ENCODE peak calls at places on chromosomes 16 and 17, in eight cellular contexts. One of them, this sample, is unnamed.

GRCh38 chr16:80824623-80825364 is 20.4 kb upstream of the CDYL2 start:
- DNase-seq in GM12891: no peak
- DNase-seq in transverse colon: peak
- DNase-seq in K562: peak
- DNase-seq in sigmoid colon: no peak
- DNase-seq in GM12878: peak
- DNase-seq in breast epithelium: no peak
- DNase-seq in suprapubic skin: no peak
- DNase-seq in this sample: no peak

GRCh38 chr17:68238488-68238887 is 9.4 kb upstream of the AMZ2 start:
- DNase-seq in GM12891: no peak
- DNase-seq in transverse colon: no peak
- DNase-seq in K562: no peak
- DNase-seq in sigmoid colon: no peak
- DNase-seq in GM12878: no peak
- DNase-seq in breast epithelium: no peak
- DNase-seq in suprapubic skin: no peak
- DNase-seq in this sample: no peak

GRCh38 chr17:20281860-20282259 is 185.5 kb downstream of the LGALS9B start:
- DNase-seq in GM12891: no peak
- DNase-seq in transverse colon: no peak
- DNase-seq in K562: no peak
- DNase-seq in sigmoid colon: no peak
- DNase-seq in GM12878: no peak
- DNase-seq in breast epithelium: no peak
- DNase-seq in suprapubic skin: no peak
- DNase-seq in this sample: no peak

GRCh38 chr16:4918790-4919210 is 18.1 kb downstream of the PPL start:
- DNase-seq in GM12891: no peak
- DNase-seq in transverse colon: peak
- DNase-seq in K562: no peak
- DNase-seq in sigmoid colon: no peak
- DNase-seq in GM12878: no peak
- DNase-seq in breast epithelium: peak
- DNase-seq in suprapubic skin: no peak
- DNase-seq in this sample: no peak

GRCh38 chr17:7856081-7856791 is 1.1 kb downstream of the NAA38 start:
- DNase-seq in GM12891: no peak
- DNase-seq in transverse colon: peak
- DNase-seq in K562: no peak
- DNase-seq in sigmoid colon: peak
- DNase-seq in GM12878: no peak
- DNase-seq in breast epithelium: peak
- DNase-seq in suprapubic skin: peak
- DNase-seq in this sample: no peak

GRCh38 chr16:77431131-77431670 is 3.6 kb downstream of the ADAMTS18 start:
- DNase-seq in GM12891: no peak
- DNase-seq in transverse colon: no peak
- DNase-seq in K562: no peak
- DNase-seq in sigmoid colon: no peak
- DNase-seq in GM12878: no peak
- DNase-seq in breast epithelium: no peak
- DNase-seq in suprapubic skin: no peak
- DNase-seq in this sample: no peak

GRCh38 chr17:79813826-79814623 is 17.1 kb upstream of the CBX8 start:
- DNase-seq in GM12891: no peak
- DNase-seq in transverse colon: no peak
- DNase-seq in K562: no peak
- DNase-seq in sigmoid colon: no peak
- DNase-seq in GM12878: no peak
- DNase-seq in breast epithelium: no peak
- DNase-seq in suprapubic skin: no peak
- DNase-seq in this sample: no peak

GRCh38 chr16:74691093-74691855 is 9.4 kb downstream of the MLKL start:
- DNase-seq in GM12891: no peak
- DNase-seq in transverse colon: no peak
- DNase-seq in K562: no peak
- DNase-seq in sigmoid colon: no peak
- DNase-seq in GM12878: no peak
- DNase-seq in breast epithelium: no peak
- DNase-seq in suprapubic skin: no peak
- DNase-seq in this sample: no peak

GRCh38 chr16:600781-601180 is 10.9 kb downstream of the RAB40C start:
- DNase-seq in GM12891: no peak
- DNase-seq in transverse colon: no peak
- DNase-seq in K562: no peak
- DNase-seq in sigmoid colon: no peak
- DNase-seq in GM12878: no peak
- DNase-seq in breast epithelium: no peak
- DNase-seq in suprapubic skin: no peak
- DNase-seq in this sample: no peak

GRCh38 chr16:56477096-56477878 is 25.9 kb downstream of the OGFOD1 start:
- DNase-seq in GM12891: no peak
- DNase-seq in transverse colon: no peak
- DNase-seq in K562: peak
- DNase-seq in sigmoid colon: no peak
- DNase-seq in GM12878: no peak
- DNase-seq in breast epithelium: no peak
- DNase-seq in suprapubic skin: no peak
- DNase-seq in this sample: no peak

GRCh38 chr17:55421179-55421934 is at the start of gene MMD:
- DNase-seq in GM12891: peak
- DNase-seq in transverse colon: peak
- DNase-seq in K562: peak
- DNase-seq in sigmoid colon: peak
- DNase-seq in GM12878: no peak
- DNase-seq in breast epithelium: peak
- DNase-seq in suprapubic skin: peak
- DNase-seq in this sample: no peak

GRCh38 chr16:13992976-13993375 is 73.0 kb downstream of the ERCC4 start:
- DNase-seq in GM12891: no peak
- DNase-seq in transverse colon: no peak
- DNase-seq in K562: no peak
- DNase-seq in sigmoid colon: no peak
- DNase-seq in GM12878: no peak
- DNase-seq in breast epithelium: no peak
- DNase-seq in suprapubic skin: no peak
- DNase-seq in this sample: no peak

GRCh38 chr16:3444032-3444388 is 530 bp downstream of the NAA60 start:
- DNase-seq in GM12891: no peak
- DNase-seq in transverse colon: peak
- DNase-seq in K562: no peak
- DNase-seq in sigmoid colon: no peak
- DNase-seq in GM12878: no peak
- DNase-seq in breast epithelium: no peak
- DNase-seq in suprapubic skin: no peak
- DNase-seq in this sample: no peak

GRCh38 chr16:82995927-82996441 is 369.2 kb downstream of the CDH13 start:
- DNase-seq in GM12891: no peak
- DNase-seq in transverse colon: peak
- DNase-seq in K562: no peak
- DNase-seq in sigmoid colon: no peak
- DNase-seq in GM12878: no peak
- DNase-seq in breast epithelium: no peak
- DNase-seq in suprapubic skin: no peak
- DNase-seq in this sample: no peak

GRCh38 chr17:79622201-79622601 is 11.3 kb upstream of the RBFOX3 start:
- DNase-seq in GM12891: no peak
- DNase-seq in transverse colon: peak
- DNase-seq in K562: no peak
- DNase-seq in sigmoid colon: peak
- DNase-seq in GM12878: no peak
- DNase-seq in breast epithelium: no peak
- DNase-seq in suprapubic skin: peak
- DNase-seq in this sample: no peak

GRCh38 chr17:231966-232807 is 50.7 kb upstream of the DOC2B start:
- DNase-seq in GM12891: no peak
- DNase-seq in transverse colon: peak
- DNase-seq in K562: no peak
- DNase-seq in sigmoid colon: peak
- DNase-seq in GM12878: no peak
- DNase-seq in breast epithelium: no peak
- DNase-seq in suprapubic skin: peak
- DNase-seq in this sample: no peak

GRCh38 chr16:69942099-69942491 is 9.0 kb upstream of the CLEC18A start:
- DNase-seq in GM12891: no peak
- DNase-seq in transverse colon: no peak
- DNase-seq in K562: no peak
- DNase-seq in sigmoid colon: no peak
- DNase-seq in GM12878: no peak
- DNase-seq in breast epithelium: no peak
- DNase-seq in suprapubic skin: no peak
- DNase-seq in this sample: no peak

GRCh38 chr16:10579575-10579964 is 828 bp downstream of the EMP2 start:
- DNase-seq in GM12891: no peak
- DNase-seq in transverse colon: no peak
- DNase-seq in K562: no peak
- DNase-seq in sigmoid colon: no peak
- DNase-seq in GM12878: no peak
- DNase-seq in breast epithelium: no peak
- DNase-seq in suprapubic skin: no peak
- DNase-seq in this sample: no peak

GRCh38 chr17:48639982-48640857 is 14.1 kb upstream of the HOXB9 start:
- DNase-seq in GM12891: no peak
- DNase-seq in transverse colon: no peak
- DNase-seq in K562: no peak
- DNase-seq in sigmoid colon: peak
- DNase-seq in GM12878: no peak
- DNase-seq in breast epithelium: no peak
- DNase-seq in suprapubic skin: no peak
- DNase-seq in this sample: no peak

GRCh38 chr17:35315283-35315682 is 58.1 kb downstream of the SLFN11 start:
- DNase-seq in GM12891: no peak
- DNase-seq in transverse colon: no peak
- DNase-seq in K562: no peak
- DNase-seq in sigmoid colon: no peak
- DNase-seq in GM12878: no peak
- DNase-seq in breast epithelium: no peak
- DNase-seq in suprapubic skin: no peak
- DNase-seq in this sample: no peak

GRCh38 chr16:87587636-87588035 is 14.7 kb upstream of the JPH3 start:
- DNase-seq in GM12891: no peak
- DNase-seq in transverse colon: no peak
- DNase-seq in K562: peak
- DNase-seq in sigmoid colon: no peak
- DNase-seq in GM12878: no peak
- DNase-seq in breast epithelium: no peak
- DNase-seq in suprapubic skin: no peak
- DNase-seq in this sample: no peak

DNA sequence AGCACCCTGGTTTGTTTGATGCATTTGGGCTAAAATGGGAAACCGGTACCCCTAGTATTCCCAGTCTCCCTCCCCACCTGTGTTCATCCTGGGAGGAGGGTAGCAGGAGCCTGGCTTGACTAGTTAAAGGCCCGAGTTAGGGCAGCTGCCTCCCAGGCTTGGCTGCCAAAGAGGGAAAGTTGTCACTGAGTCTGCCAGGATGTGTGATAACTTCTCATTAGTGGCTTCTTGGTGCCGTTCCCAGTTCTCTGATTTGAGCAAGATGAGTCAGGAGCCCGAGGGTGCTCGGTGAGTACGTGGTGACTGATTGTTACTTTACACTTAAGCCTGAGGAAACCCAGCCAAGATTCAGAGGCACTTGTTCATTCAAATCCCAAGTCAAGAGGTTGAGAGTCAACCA is 2.5 kb downstream of the KRT32 start:
- DNase-seq in GM12891: no peak
- DNase-seq in transverse colon: no peak
- DNase-seq in K562: no peak
- DNase-seq in sigmoid colon: no peak
- DNase-seq in GM12878: no peak
- DNase-seq in breast epithelium: peak
- DNase-seq in suprapubic skin: no peak
- DNase-seq in this sample: no peak
- TF ChIP-seq POLR2AphosphoS5 in GM12891: no peak
- TF ChIP-seq POLR2AphosphoS5 in transverse colon: no peak
- TF ChIP-seq POLR2AphosphoS5 in K562: no peak
- TF ChIP-seq POLR2AphosphoS5 in sigmoid colon: no peak
- TF ChIP-seq POLR2AphosphoS5 in GM12878: no peak
- TF ChIP-seq POLR2AphosphoS5 in breast epithelium: no peak
- TF ChIP-seq POLR2AphosphoS5 in suprapubic skin: no peak
- TF ChIP-seq POLR2AphosphoS5 in this sample: no peak

GRCh38 chr17:17300624-17301568 is 2.3 kb upstream of the NT5M start:
- DNase-seq in GM12891: no peak
- DNase-seq in transverse colon: peak
- DNase-seq in K562: no peak
- DNase-seq in sigmoid colon: peak
- DNase-seq in GM12878: no peak
- DNase-seq in breast epithelium: no peak
- DNase-seq in suprapubic skin: peak
- DNase-seq in this sample: no peak
- TF ChIP-seq POLR2A in GM12891: no peak
- TF ChIP-seq POLR2A in transverse colon: no peak
- TF ChIP-seq POLR2A in K562: no peak
- TF ChIP-seq POLR2A in sigmoid colon: no peak
- TF ChIP-seq POLR2A in GM12878: no peak
- TF ChIP-seq POLR2A in breast epithelium: no peak
- TF ChIP-seq POLR2A in suprapubic skin: no peak
- TF ChIP-seq POLR2A in this sample: no peak

GRCh38 chr16:67641779-67642708 is 2.9 kb upstream of the CARMIL2 start:
- DNase-seq in GM12891: no peak
- DNase-seq in transverse colon: no peak
- DNase-seq in K562: no peak
- DNase-seq in sigmoid colon: peak
- DNase-seq in GM12878: no peak
- DNase-seq in breast epithelium: peak
- DNase-seq in suprapubic skin: peak
- DNase-seq in this sample: no peak
- TF ChIP-seq POLR2AphosphoS5 in GM12891: no peak
- TF ChIP-seq POLR2AphosphoS5 in transverse colon: peak
- TF ChIP-seq POLR2AphosphoS5 in K562: no peak
- TF ChIP-seq POLR2AphosphoS5 in sigmoid colon: peak
- TF ChIP-seq POLR2AphosphoS5 in GM12878: no peak
- TF ChIP-seq POLR2AphosphoS5 in breast epithelium: no peak
- TF ChIP-seq POLR2AphosphoS5 in suprapubic skin: no peak
- TF ChIP-seq POLR2AphosphoS5 in this sample: no peak

GRCh38 chr16:22300427-22301071 is 3.3 kb downstream of the POLR3E start:
- DNase-seq in GM12891: no peak
- DNase-seq in transverse colon: peak
- DNase-seq in K562: peak
- DNase-seq in sigmoid colon: peak
- DNase-seq in GM12878: no peak
- DNase-seq in breast epithelium: no peak
- DNase-seq in suprapubic skin: no peak
- DNase-seq in this sample: no peak

GRCh38 chr16:22296225-22297113 is 740 bp upstream of the POLR3E start:
- DNase-seq in GM12891: no peak
- DNase-seq in transverse colon: no peak
- DNase-seq in K562: peak
- DNase-seq in sigmoid colon: peak
- DNase-seq in GM12878: peak
- DNase-seq in breast epithelium: no peak
- DNase-seq in suprapubic skin: no peak
- DNase-seq in this sample: no peak

GRCh38 chr16:22299036-22299435 is 1.8 kb downstream of the POLR3E start:
- DNase-seq in GM12891: no peak
- DNase-seq in transverse colon: no peak
- DNase-seq in K562: peak
- DNase-seq in sigmoid colon: no peak
- DNase-seq in GM12878: no peak
- DNase-seq in breast epithelium: no peak
- DNase-seq in suprapubic skin: no peak
- DNase-seq in this sample: no peak

GRCh38 chr16:22297871-22298733 is 893 bp downstream of the POLR3E start:
- DNase-seq in GM12891: peak
- DNase-seq in transverse colon: peak
- DNase-seq in K562: peak
- DNase-seq in sigmoid colon: peak
- DNase-seq in GM12878: peak
- DNase-seq in breast epithelium: peak
- DNase-seq in suprapubic skin: no peak
- DNase-seq in this sample: peak

GRCh38 chr16:22297114-22297870 is at the start of gene POLR3E:
- DNase-seq in GM12891: peak
- DNase-seq in transverse colon: peak
- DNase-seq in K562: peak
- DNase-seq in sigmoid colon: peak
- DNase-seq in GM12878: no peak
- DNase-seq in breast epithelium: peak
- DNase-seq in suprapubic skin: peak
- DNase-seq in this sample: peak
- TF ChIP-seq POLR2A in GM12891: no peak
- TF ChIP-seq POLR2A in transverse colon: no peak
- TF ChIP-seq POLR2A in K562: peak
- TF ChIP-seq POLR2A in sigmoid colon: no peak
- TF ChIP-seq POLR2A in GM12878: peak
- TF ChIP-seq POLR2A in breast epithelium: no peak
- TF ChIP-seq POLR2A in suprapubic skin: peak
- TF ChIP-seq POLR2A in this sample: peak